ENCODE peak calls at places on chromosomes 3 and 15, in four cellular contexts. Z, G, N and Q are unnamed samples.

GRCh38 chr15:36933239-36933990 is 166.9 kb downstream of the MEIS2 start:
- DNase-seq in G (no peak), Z (no peak), N (no peak), Q (no peak)

GRCh38 chr3:7630925-7631324 is 770.0 kb downstream of the GRM7 start:
- DNase-seq in N (peak), Z (peak), G (peak), Q (no peak)

GRCh38 chr15:48785712-48786111 is 25.2 kb downstream of the CEP152 start:
- DNase-seq in N (no peak), G (no peak), Z (no peak), Q (no peak)

GRCh38 chr15:68781766-68782588 is 38.7 kb downstream of the ANP32A start:
- DNase-seq in N (no peak), G (no peak), Z (no peak), Q (no peak)

GRCh38 chr3:175224051-175224450 is 364.9 kb downstream of the NAALADL2 start:
- DNase-seq in Z (peak), N (no peak), G (no peak), Q (no peak)

GRCh38 chr15:39404767-39405173 is 176.1 kb upstream of the THBS1 start:
- DNase-seq in G (no peak), N (no peak), Z (no peak), Q (no peak)

GRCh38 chr15:78208341-78208844 is 26.0 kb downstream of the ACSBG1 start:
- DNase-seq in Z (no peak), N (no peak), G (no peak), Q (no peak)

GRCh38 chr3:47916201-47916600 is 100.0 kb downstream of the MAP4 start:
- DNase-seq in N (no peak), G (no peak), Z (no peak), Q (no peak)

GRCh38 chr3:32391643-32392529 is at the start of gene CMTM7:
- DNase-seq in G (peak), N (peak), Z (peak), Q (peak)

GRCh38 chr15:33104276-33104675 is 90.2 kb downstream of the FMN1 start:
- DNase-seq in N (peak), G (no peak), Z (no peak), Q (no peak)

GRCh38 chr3:57729339-57730039 is 26.6 kb upstream of the SLMAP start:
- DNase-seq in Z (no peak), N (no peak), G (no peak), Q (no peak)

GRCh38 chr3:45688882-45689786 is at the start of gene SACM1L:
- DNase-seq in G (peak), Z (peak), N (peak), Q (peak)

GRCh38 chr3:98798820-98799219 is 35.7 kb downstream of the ST3GAL6 start:
- DNase-seq in N (no peak), G (no peak), Z (no peak), Q (no peak)

GRCh38 chr15:90231028-90232017 is 2.4 kb downstream of the CIB1 start:
- DNase-seq in Z (no peak), N (no peak), G (peak), Q (peak)

GRCh38 chr3:11424277-11424676 is 152.1 kb downstream of the ATG7 start:
- DNase-seq in G (no peak), N (no peak), Z (no peak), Q (no peak)

GRCh38 chr3:66372681-66373350 is 128.0 kb downstream of the LRIG1 start:
- DNase-seq in N (no peak), G (peak), Z (peak), Q (peak)

GRCh38 chr15:51366911-51367310 is 25.5 kb downstream of the GLDN start:
- DNase-seq in G (peak), Z (no peak), N (no peak), Q (no peak)

DNA sequence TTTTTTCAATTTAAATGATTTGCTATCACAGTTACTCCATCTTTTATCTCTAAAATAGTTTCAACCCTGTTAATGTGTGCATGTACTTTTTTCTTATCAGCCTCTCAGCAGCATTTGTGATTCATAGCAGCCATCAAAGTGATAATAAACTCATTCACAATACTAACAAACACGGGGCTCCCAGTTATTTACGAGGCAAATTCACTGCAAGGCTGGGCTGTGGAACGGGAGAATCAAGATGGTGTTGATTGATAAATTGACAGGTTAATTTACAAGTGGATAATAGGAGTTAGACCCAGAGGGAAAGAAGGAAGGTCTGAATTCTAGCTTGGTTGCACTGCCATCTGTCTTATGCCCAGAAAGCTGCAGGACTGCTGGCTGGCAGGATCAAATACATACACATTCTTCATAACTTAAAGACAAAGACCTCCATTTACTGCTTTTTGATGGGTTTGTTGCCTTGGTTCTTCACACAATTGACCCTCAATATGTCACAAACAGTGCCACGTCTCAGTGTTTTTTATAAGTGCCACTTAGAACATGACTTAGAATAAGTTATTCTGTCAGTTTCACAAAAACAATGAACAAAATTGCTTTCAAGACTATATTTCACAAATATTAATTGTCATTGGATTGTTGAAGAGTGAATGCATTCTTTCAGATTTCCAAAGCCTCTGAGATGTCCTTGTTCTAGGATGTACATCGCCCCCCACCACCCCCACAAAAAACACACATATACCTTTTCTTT is 562.8 kb downstream of the NR2F2 start:
- DNase-seq in N (peak), Z (no peak), G (no peak), Q (peak)
- TF ChIP-seq CTCF in N (peak), Z (peak), G (peak), Q (no peak)

DNA sequence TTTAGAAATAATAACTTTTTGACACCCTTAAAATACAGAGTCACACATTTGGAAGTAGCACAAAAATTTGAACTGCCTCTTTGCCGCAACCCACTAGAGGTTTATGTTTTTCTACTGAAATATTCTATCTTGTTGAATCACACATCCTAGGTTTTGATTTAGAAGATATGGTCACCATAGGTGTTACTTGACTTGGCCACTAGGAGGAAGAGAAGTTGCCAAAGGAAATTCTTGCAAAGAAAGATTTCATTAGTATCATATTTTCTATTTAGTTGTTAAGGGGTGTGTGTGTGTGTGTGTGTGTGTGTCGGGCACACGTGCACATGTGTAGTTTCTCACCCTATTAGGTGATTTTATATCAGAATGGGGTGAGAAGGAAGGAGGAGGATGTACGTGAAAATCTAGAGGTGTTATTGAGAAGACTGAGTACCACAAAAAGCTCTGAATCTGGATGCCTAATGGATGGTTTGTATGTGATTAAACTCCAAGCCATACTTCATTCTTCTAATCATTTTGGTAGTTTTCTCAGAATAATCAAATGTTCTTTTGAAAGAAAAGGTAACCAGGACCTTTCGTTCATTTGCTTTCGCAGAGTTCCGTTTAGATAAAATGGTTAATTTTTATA is 31.5 kb downstream of the ZFAND6 start:
- DNase-seq in N (peak), G (no peak), Z (no peak), Q (no peak)
- TF ChIP-seq CTCF in N (peak), G (peak), Z (peak), Q (peak)

GRCh38 chr3:171809513-171810277 is 588 bp downstream of the PLD1 start:
- DNase-seq in Z (peak), G (peak), N (peak), Q (peak)
- TF ChIP-seq CTCF in Z (no peak), G (peak), N (no peak), Q (no peak)

GRCh38 chr3:195578565-195578964 is 5.2 kb downstream of the APOD start:
- DNase-seq in N (no peak), G (no peak), Z (no peak), Q (no peak)

GRCh38 chr3:195582947-195583346 is 793 bp downstream of the APOD start:
- DNase-seq in N (no peak), Z (no peak), G (no peak), Q (no peak)

GRCh38 chr3:195577645-195578177 is 6.0 kb downstream of the APOD start:
- DNase-seq in N (no peak), Z (no peak), G (no peak), Q (no peak)

GRCh38 chr3:195580733-195581443 is 2.9 kb downstream of the APOD start:
- DNase-seq in G (no peak), N (no peak), Z (no peak), Q (no peak)

DNA sequence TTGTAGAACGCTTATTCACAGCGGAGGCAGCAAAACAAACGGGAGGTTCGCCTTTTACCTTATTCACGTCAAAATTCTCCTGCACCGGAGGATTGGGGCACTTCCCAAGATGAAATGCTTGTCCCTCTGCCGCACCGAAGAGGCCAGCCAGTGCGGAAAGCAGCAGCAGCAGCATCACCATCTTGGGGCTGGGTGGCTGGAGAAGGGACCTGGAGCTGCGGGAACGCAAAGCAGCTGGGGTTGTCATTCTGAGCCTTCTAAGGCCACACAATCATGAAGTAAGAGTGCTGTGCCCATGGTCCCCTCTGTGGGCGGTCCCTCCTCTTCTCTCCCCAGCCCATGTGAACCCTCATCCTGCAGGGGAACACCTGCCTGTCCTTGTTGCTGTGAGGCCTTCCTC is 4.5 kb downstream of the APOD start:
- DNase-seq in N (no peak), Z (no peak), G (no peak), Q (no peak)
- TF ChIP-seq CTCF in N (no peak), Z (no peak), G (no peak), Q (no peak)

GRCh38 chr3:25468866-25469319 is 40.8 kb downstream of the RARB start:
- DNase-seq in N (no peak), G (peak), Z (peak), Q (no peak)
- TF ChIP-seq CTCF in N (no peak), G (peak), Z (no peak), Q (no peak)

GRCh38 chr15:35750051-35750450 is 204.1 kb upstream of the DPH6 start:
- DNase-seq in Z (no peak), N (no peak), G (no peak), Q (no peak)

GRCh38 chr15:35753486-35753885 is 207.5 kb upstream of the DPH6 start:
- DNase-seq in G (no peak), Z (no peak), N (no peak), Q (no peak)

GRCh38 chr15:35752134-35752466 is 206.1 kb upstream of the DPH6 start:
- DNase-seq in N (no peak), Z (no peak), G (no peak), Q (no peak)

GRCh38 chr15:35748105-35748504 is 202.1 kb upstream of the DPH6 start:
- DNase-seq in N (no peak), Z (no peak), G (no peak), Q (no peak)

DNA sequence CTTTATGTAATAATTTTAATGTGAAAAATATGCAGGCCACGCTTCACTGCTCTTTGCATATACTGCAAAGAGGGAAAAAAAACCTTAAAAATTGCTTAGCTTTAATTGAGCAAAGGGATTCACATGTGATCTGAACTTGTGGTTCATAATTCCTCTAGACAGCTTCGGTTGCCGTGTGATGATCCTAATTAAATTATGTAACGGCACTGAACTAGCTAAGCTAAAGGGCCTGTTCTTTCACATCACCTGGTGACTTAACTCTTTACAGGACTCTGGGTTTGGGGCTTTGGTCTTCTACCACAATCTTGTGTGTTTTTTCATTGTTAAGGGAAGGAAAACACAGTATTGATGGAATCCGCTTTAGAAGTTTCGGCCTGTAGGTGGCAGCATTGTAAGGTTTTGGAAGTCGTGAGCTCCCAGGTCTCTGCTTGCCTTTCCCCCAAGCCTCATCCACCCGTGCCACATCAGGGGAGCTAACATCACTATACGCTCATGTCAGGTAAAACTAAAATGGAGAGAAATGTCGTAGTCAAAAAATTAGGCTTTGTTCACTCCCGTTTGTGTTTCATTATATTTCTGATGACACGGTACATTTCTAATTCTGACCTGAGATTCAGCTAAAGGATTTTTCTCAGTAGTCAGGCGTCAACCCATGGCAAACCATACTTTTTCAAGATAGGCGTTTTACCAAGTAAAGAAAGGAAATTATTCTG is 205.6 kb upstream of the DPH6 start:
- DNase-seq in Z (peak), N (peak), G (peak), Q (peak)
- TF ChIP-seq CTCF in Z (peak), N (peak), G (peak), Q (peak)

GRCh38 chr3:126245811-126246727 is 65.7 kb upstream of the ALDH1L1 start:
- DNase-seq in N (peak), G (peak), Z (peak), Q (no peak)
- TF ChIP-seq CTCF in N (peak), G (peak), Z (peak), Q (peak)

GRCh38 chr3:50509715-50510114 is 6.3 kb upstream of the CACNA2D2 start:
- DNase-seq in Z (no peak), N (no peak), G (no peak), Q (no peak)
- TF ChIP-seq CTCF in Z (no peak), N (no peak), G (no peak), Q (no peak)